ENCODE peak calls at places on chromosomes 16 and 17, in four cellular contexts. One of them, this sample, is unnamed.

GRCh38 chr17:74452027-74452840 is 14.2 kb upstream of the CD300A start:
- DNase-seq in WTC11: no peak
- DNase-seq in foreskin melanocyte: no peak
- DNase-seq in NCI-H2029: peak; percentile 82
- DNase-seq in this sample: peak; percentile 46

GRCh38 chr16:57689772-57690558 is 4.6 kb upstream of the DRC7 start:
- DNase-seq in WTC11: no peak
- DNase-seq in foreskin melanocyte: no peak
- DNase-seq in NCI-H2029: no peak
- DNase-seq in this sample: peak; percentile 75

GRCh38 chr16:76768948-76769347 is 422.0 kb upstream of the MON1B start:
- DNase-seq in WTC11: no peak
- DNase-seq in foreskin melanocyte: no peak
- DNase-seq in NCI-H2029: no peak
- DNase-seq in this sample: no peak

GRCh38 chr16:13672196-13672595 is 247.8 kb upstream of the ERCC4 start:
- DNase-seq in WTC11: no peak
- DNase-seq in foreskin melanocyte: no peak
- DNase-seq in NCI-H2029: no peak
- DNase-seq in this sample: peak; percentile 10

GRCh38 chr17:36507266-36507665 is 20.8 kb downstream of the ZNHIT3 start:
- DNase-seq in WTC11: no peak
- DNase-seq in foreskin melanocyte: no peak
- DNase-seq in NCI-H2029: no peak
- DNase-seq in this sample: no peak

GRCh38 chr17:64658931-64659330 is 3.2 kb downstream of the SMURF2 start:
- DNase-seq in WTC11: no peak
- DNase-seq in foreskin melanocyte: no peak
- DNase-seq in NCI-H2029: no peak
- DNase-seq in this sample: no peak

GRCh38 chr17:63535640-63536039 is 12.5 kb downstream of the KCNH6 start:
- DNase-seq in WTC11: no peak
- DNase-seq in foreskin melanocyte: no peak
- DNase-seq in NCI-H2029: no peak
- DNase-seq in this sample: no peak

GRCh38 chr17:60554377-60554788 is 28.3 kb upstream of the APPBP2 start:
- DNase-seq in WTC11: no peak
- DNase-seq in foreskin melanocyte: no peak
- DNase-seq in NCI-H2029: no peak
- DNase-seq in this sample: no peak

GRCh38 chr16:76278976-76279375 is 1.8 kb downstream of the CNTNAP4 start:
- DNase-seq in WTC11: no peak
- DNase-seq in foreskin melanocyte: peak; percentile 16
- DNase-seq in NCI-H2029: no peak
- DNase-seq in this sample: peak; percentile 14

GRCh38 chr16:66881014-66881417 is 701 bp downstream of the PDP2 start:
- DNase-seq in WTC11: no peak
- DNase-seq in foreskin melanocyte: no peak
- DNase-seq in NCI-H2029: no peak
- DNase-seq in this sample: no peak

GRCh38 chr17:76845524-76845923 is 22.7 kb upstream of the MGAT5B start:
- DNase-seq in WTC11: no peak
- DNase-seq in foreskin melanocyte: no peak
- DNase-seq in NCI-H2029: no peak
- DNase-seq in this sample: no peak